ENCODE peak calls at places on chromosomes 7 and 10, in eight cellular contexts. T, J, L, U, Q, X, Y and W are unnamed samples. For H3K4me1, the result is how much of the 10 kb centered on the place peaks cover.

GRCh38 chr7:56026538-56026937 is 24.7 kb downstream of the PSPH start:
- DNase-seq in T (no peak), J (no peak), L (no peak), U (no peak), Q (no peak), X (no peak), Y (no peak), W (no peak)

GRCh38 chr7:25952277-25953057 is 199.5 kb upstream of the NFE2L3 start:
- DNase-seq in T (no peak), J (no peak), L (no peak), U (no peak), Q (no peak), X (peak), Y (no peak), W (no peak)

GRCh38 chr7:146772581-146772980 is 656.0 kb downstream of the CNTNAP2 start:
- DNase-seq in T (no peak), J (no peak), L (peak), U (no peak), Q (no peak), X (peak), Y (no peak), W (no peak)

GRCh38 chr7:15685358-15686181 is 913 bp downstream of the MEOX2 start:
- DNase-seq in T (peak), J (peak), L (peak), U (no peak), Q (peak), X (peak), Y (peak), W (peak)

GRCh38 chr10:26215923-26216576 is 524 bp upstream of the GAD2 start:
- DNase-seq in T (peak), J (peak), L (peak), U (peak), Q (no peak), X (peak), Y (peak), W (no peak)

GRCh38 chr7:55377162-55377810 is 12.1 kb downstream of the LANCL2 start:
- DNase-seq in T (no peak), J (no peak), L (no peak), U (no peak), Q (no peak), X (no peak), Y (no peak), W (no peak)

GRCh38 chr10:95039281-95039680 is 30.0 kb downstream of the CYP2C8 start:
- DNase-seq in T (no peak), J (no peak), L (no peak), U (no peak), Q (no peak), X (no peak), Y (no peak), W (no peak)

GRCh38 chr7:46507601-46508000 is 586.5 kb upstream of the IGFBP3 start:
- DNase-seq in T (no peak), J (no peak), L (peak), U (no peak), Q (no peak), X (no peak), Y (no peak), W (no peak)

DNA sequence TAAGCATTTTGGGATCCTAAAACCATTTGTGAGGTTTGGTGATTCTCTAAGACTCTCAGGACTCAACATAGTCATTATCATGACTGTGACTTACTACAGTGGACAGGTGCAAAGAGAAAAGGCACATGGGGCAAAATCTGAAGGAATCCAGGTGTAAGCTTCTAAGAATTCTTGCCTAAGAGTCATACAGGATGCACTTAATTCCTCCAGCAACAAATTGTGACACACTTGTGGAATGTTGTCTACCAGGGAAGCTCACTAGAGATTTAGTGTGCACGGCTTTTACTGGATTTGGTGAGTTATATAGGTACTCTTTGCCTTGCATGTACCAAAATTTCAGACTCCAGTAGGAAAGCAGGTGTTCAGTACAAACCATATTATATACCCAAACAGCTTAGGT is 47.9 kb downstream of the WAC start:
- DNase-seq in T (no peak), J (no peak), L (no peak), U (no peak), Q (no peak), X (no peak), Y (no peak), W (no peak)
- H3K4me1 ChIP-seq in T (half or more), J (under half), L (under half), U (under half), Q (under half), X (under half), Y (under half), W (half or more)

DNA sequence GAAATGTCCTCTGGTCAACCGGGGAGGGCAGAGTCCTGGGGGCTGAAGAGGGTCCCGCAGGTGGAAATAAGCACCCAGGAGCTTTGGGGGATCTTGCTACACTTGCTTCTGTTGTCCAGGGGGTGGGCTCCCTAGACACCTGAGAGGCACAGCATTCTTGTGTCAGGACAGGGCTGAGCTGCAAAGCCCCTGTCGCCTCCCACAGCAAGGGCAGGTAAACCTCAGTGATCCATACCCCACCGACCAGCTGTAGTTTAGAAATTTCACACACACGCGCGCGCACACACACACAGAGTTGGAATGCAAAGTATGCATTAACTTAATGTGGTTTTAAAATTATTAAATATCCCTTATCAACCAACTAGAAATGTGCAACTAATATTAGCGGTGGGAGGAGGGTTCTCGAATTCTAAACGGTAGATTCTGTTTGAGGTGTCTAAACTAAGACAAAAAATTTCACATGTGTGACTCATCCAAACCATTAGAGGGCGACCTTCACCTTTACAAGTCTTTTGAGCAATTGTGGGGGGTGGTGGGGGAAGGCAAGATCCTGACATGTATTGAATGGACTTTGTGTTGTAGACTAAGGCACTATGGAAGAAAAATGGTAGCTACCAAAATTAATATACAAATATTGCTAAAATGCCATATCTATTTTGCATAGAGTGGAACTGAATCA is 34.3 kb upstream of the PTF1A start:
- DNase-seq in T (no peak), J (peak), L (peak), U (peak), Q (no peak), X (peak), Y (peak), W (no peak)
- TF ChIP-seq CTCF in T (no peak), J (no peak), L (no peak), U (no peak), Q (no peak), X (no peak), Y (peak), W (no peak)

DNA sequence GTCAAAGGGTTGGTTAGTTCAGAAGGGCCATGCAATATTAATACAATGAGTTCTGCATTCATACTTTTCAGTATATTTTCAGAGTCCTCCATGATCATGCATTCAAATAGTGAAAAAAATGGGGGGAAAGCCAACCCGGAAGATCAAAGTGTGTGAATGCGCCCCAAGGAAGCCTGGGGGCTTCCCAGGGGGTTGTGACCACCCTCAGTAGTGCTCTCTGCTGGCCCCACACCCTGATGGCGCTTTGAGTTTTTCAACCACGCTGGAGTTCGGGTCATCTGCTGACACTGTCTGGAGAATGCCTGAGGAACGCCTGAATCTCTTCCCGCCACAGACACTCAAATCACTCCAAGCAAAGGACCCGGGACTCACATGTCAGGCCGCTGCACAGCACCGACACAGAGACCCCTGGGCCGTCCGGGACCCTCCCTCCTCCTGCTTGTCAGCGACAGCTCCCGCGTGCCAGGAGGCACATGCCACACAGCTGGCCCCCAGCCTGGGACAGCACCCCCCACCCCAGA is 1.0 kb downstream of the TNS3 start:
- DNase-seq in T (no peak), J (no peak), L (peak), U (no peak), Q (no peak), X (no peak), Y (no peak), W (no peak)
- H3K4me1 ChIP-seq in T (half or more), J (under half), L (under half), U (half or more), Q (half or more), X (half or more), Y (under half), W (half or more)

DNA sequence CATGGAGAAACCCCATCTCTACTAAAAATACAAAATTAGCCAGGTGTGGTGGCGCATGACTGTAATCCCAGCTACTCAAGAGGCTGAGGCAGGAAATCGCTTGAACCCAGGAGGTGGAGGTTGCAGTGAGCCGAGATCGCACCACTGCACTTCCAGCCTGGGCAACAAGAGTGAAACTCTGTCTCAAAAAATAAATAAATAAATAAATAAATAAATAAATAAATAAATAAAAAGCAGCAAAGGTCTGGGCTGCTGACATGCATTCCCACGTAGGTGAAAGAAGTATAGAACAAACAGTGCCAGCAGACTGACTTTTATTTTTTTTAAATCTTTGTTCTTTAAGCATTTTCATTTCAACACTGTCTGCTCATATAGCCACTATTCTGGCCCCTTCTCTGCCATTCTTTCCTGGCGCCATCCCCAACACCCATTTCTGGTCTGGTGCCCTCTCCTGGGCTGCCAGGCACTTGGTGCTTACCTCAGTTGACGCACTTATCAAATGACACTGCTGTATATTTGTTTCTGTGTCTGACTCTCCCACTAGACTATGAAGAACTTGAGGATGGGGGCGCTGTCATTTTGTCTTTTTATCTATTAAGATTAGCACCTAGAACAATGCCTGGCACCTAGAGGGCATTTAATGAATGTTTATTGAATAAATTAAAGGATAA is 15.6 kb downstream of the FAM107B start:
- DNase-seq in T (no peak), J (no peak), L (no peak), U (no peak), Q (no peak), X (no peak), Y (no peak), W (no peak)
- TF ChIP-seq CTCF in T (no peak), J (no peak), L (peak), U (peak), Q (peak), X (no peak), Y (no peak), W (no peak)

GRCh38 chr7:139813689-139814088 is 15.4 kb upstream of the TBXAS1 start:
- DNase-seq in T (no peak), J (no peak), L (no peak), U (no peak), Q (no peak), X (no peak), Y (no peak), W (no peak)
- H3K4me1 ChIP-seq in T (under half), J (under half), L (under half), U (under half), Q (under half), X (under half), Y (under half), W (under half)

DNA sequence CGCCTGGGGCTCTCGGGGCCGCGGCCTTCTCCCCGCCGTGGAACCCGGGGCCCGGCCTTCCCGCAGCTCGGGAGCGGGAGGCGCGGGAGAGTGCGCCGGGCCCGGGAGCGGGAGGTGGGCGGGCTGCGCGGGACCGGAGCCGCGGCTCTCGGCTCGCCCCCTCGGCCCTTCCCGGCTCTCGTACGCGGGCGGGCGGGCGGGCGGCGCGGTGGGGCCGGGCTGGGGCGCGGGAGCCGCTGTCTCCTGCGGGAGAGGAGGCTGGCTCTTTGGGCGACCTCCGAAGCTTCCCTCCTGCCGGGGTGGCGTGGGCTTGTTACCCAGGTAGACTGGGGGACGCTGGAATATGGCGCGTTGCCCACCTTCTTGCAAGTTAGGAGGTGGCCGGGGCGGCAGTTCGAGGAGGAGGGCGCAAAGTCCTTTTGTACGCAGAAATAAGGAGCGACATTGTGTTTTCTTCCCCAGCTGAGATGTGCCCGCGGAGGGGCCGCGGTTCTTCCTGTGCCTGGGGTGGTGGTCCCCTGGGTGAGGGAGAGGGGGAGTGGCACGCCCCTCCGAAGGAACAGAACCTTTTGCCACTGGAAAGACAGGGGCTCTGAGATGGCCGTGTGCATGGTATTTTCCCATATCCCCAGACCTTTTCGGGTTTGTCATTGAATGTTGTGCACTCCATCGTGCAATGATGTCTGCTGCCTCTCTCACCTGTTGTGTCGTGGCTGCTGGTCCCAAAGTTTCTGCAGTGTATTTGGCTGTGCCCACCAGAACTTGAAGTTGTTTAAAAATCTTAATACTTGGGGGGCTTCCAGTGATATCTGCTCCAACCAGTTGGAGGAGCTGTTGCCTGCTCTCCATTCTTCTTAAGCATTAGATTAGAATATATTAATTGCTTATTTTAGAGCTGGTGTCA is 844 bp downstream of the NRF1 start:
- DNase-seq in T (peak), J (no peak), L (peak), U (peak), Q (no peak), X (peak), Y (peak), W (peak)
- TF ChIP-seq CTCF in T (peak), J (peak), L (peak), U (peak), Q (peak), X (peak), Y (peak), W (peak)